ENCODE peak calls at places on chromosomes 13 and 19, in nine cellular contexts. Z is right lobe of liver; F is AG09319; U is GM06990; M is IMR-90; N is mesothelial cell of epicardium; W is B cell; O is cardiac muscle cell; I is CD4-positive, alpha-beta T cell. H is an unnamed sample.

GRCh38 chr13:29861694-29862110 is 11.3 kb upstream of the UBL3 start:
- DNase-seq in Z (no peak), F (no peak), U (no peak), M (peak), N (no peak), W (no peak), O (no peak), I (no peak), H (no peak)

GRCh38 chr19:7159105-7159933 is 89.8 kb downstream of the ZNF557 start:
- DNase-seq in Z (no peak), F (no peak), U (no peak), M (peak), N (no peak), W (no peak), O (peak), I (no peak), H (no peak)

GRCh38 chr13:45950343-45950995 is 98.9 kb upstream of the SIAH3 start:
- DNase-seq in Z (no peak), F (no peak), U (no peak), M (peak), N (no peak), W (no peak), O (no peak), I (no peak), H (no peak)

GRCh38 chr19:41299755-41300089 is 10.2 kb upstream of the CCDC97 start:
- DNase-seq in Z (no peak), F (no peak), U (no peak), M (peak), N (no peak), W (no peak), O (peak), I (peak), H (no peak)

GRCh38 chr13:51887441-51887840 is 25.7 kb downstream of the CCDC70 start:
- DNase-seq in Z (no peak), F (no peak), U (no peak), M (no peak), N (no peak), W (no peak), O (no peak), I (no peak), H (no peak)

GRCh38 chr13:78604782-78605611 is 1.6 kb upstream of the POU4F1 start:
- DNase-seq in Z (no peak), F (no peak), U (no peak), M (peak), N (no peak), W (no peak), O (no peak), I (no peak), H (no peak)

GRCh38 chr13:111384441-111385181 is 64.2 kb downstream of the TEX29 start:
- DNase-seq in Z (no peak), F (no peak), U (no peak), M (no peak), N (no peak), W (no peak), O (no peak), I (no peak), H (no peak)

GRCh38 chr19:6064016-6064702 is 46.1 kb downstream of the RFX2 start:
- DNase-seq in Z (no peak), F (no peak), U (no peak), M (no peak), N (no peak), W (no peak), O (no peak), I (no peak), H (no peak)

GRCh38 chr19:10644351-10645007 is 9.7 kb upstream of the ILF3 start:
- DNase-seq in Z (peak), F (peak), U (peak), M (peak), N (peak), W (peak), O (peak), I (peak), H (peak)

GRCh38 chr13:52599853-52600603 is 42.2 kb upstream of the HNRNPA1L2 start:
- DNase-seq in Z (peak), F (no peak), U (peak), M (peak), N (peak), W (peak), O (peak), I (no peak), H (peak)

GRCh38 chr19:38862321-38863059 is 12.7 kb upstream of the HNRNPL start:
- DNase-seq in Z (no peak), F (no peak), U (no peak), M (no peak), N (no peak), W (no peak), O (no peak), I (no peak), H (no peak)

GRCh38 chr19:5345895-5346386 is 5.3 kb upstream of the PTPRS start:
- DNase-seq in Z (no peak), F (no peak), U (no peak), M (peak), N (no peak), W (no peak), O (no peak), I (no peak), H (no peak)

GRCh38 chr13:75458696-75459422 is 23.1 kb downstream of the TBC1D4 start:
- DNase-seq in Z (peak), F (no peak), U (peak), M (no peak), N (no peak), W (no peak), O (no peak), I (no peak), H (peak)

GRCh38 chr19:14366529-14366928 is 14.7 kb upstream of the ADGRE5 start:
- DNase-seq in Z (peak), F (no peak), U (peak), M (peak), N (peak), W (peak), O (peak), I (peak), H (peak)

GRCh38 chr13:112790735-112791641 is 101.2 kb downstream of the ATP11A start:
- DNase-seq in Z (no peak), F (no peak), U (no peak), M (peak), N (no peak), W (no peak), O (no peak), I (no peak), H (no peak)

GRCh38 chr13:65926750-65927171 is 1303.4 kb downstream of the PCDH9 start:
- DNase-seq in Z (peak), F (no peak), U (no peak), M (no peak), N (no peak), W (no peak), O (peak), I (no peak), H (peak)

DNA sequence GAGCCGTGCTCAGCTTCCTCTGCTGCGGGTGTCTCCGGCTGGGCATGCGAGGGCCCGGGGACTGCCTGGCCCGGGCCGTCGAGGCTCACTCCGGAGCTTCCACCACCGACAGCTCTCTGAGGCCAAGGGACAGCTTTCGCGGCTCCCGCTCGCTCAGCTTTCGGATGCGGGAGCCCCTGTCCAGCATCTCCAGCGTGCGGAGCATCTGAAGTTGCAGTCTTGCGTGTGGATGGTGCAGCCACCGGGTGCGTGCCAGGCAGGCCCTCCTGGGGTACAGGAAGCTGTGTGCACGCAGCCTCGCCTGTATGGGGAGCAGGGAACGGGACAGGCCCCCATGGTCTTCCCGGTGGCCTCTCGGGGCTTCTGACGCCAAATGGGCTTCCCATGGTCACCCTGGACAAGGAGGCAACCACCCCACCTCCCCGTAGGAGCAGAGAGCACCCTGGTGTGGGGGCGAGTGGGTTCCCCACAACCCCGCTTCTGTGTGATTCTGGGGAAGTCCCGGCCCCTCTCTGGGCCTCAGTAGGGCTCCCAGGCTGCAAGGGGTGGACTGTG is 1.2 kb downstream of the S1PR4 start:
- DNase-seq in Z (no peak), F (no peak), U (peak), M (no peak), N (no peak), W (peak), O (no peak), I (peak), H (no peak)
- TF ChIP-seq CTCF in Z (no peak), F (no peak), U (no peak), M (no peak), N (no peak), W (no peak), O (no peak), I (no peak), H (no peak)

GRCh38 chr19:17441241-17442135 is 7.0 kb downstream of the TMEM221 start:
- DNase-seq in Z (no peak), F (no peak), U (no peak), M (no peak), N (no peak), W (peak), O (peak), I (peak), H (peak)
- TF ChIP-seq CTCF in Z (peak), F (peak), U (peak), M (peak), N (no peak), W (peak), O (peak), I (peak), H (no peak)

DNA sequence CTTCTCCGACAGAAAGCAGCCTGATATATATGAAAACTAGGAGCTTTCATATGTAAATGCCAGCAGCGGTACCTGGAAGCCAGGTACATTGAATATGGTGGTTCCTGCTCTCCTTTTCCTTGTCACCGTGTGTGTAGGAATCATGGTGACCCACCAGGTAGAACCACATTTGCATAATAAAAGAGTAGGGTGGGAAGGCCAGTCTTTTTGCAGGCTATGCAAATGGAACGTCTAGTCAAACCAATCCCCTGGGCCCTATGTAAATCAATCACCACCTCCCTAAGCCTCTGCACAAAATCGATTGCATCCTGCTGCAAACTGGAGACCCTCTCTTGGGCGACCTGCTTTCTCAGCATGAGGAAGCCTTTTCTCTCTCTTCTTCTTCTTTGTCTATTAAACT is 22.2 kb upstream of the ZNF181 start:
- DNase-seq in Z (no peak), F (no peak), U (no peak), M (no peak), N (no peak), W (no peak), O (no peak), I (no peak), H (no peak)
- TF ChIP-seq CTCF in Z (no peak), F (no peak), U (no peak), M (no peak), N (no peak), W (no peak), O (no peak), I (no peak), H (no peak)

GRCh38 chr13:94595943-94596574 is at the start of gene TGDS:
- DNase-seq in Z (peak), F (peak), U (peak), M (peak), N (peak), W (peak), O (peak), I (peak), H (peak)
- TF ChIP-seq CTCF in Z (peak), F (no peak), U (no peak), M (no peak), N (no peak), W (no peak), O (no peak), I (no peak), H (no peak)

GRCh38 chr13:73754241-73754640 is 380.0 kb downstream of the KLF12 start:
- DNase-seq in Z (no peak), F (no peak), U (no peak), M (no peak), N (no peak), W (no peak), O (no peak), I (no peak), H (no peak)
- TF ChIP-seq CTCF in Z (no peak), F (no peak), U (no peak), M (no peak), N (no peak), W (no peak), O (no peak), I (no peak), H (no peak)

GRCh38 chr19:8307400-8307964 is 676 bp downstream of the CD320 start:
- DNase-seq in Z (no peak), F (no peak), U (no peak), M (no peak), N (no peak), W (peak), O (no peak), I (no peak), H (peak)
- TF ChIP-seq CTCF in Z (no peak), F (no peak), U (no peak), M (no peak), N (no peak), W (no peak), O (no peak), I (no peak), H (no peak)

GRCh38 chr19:53879145-53880037 is 2.6 kb upstream of the PRKCG start:
- DNase-seq in Z (peak), F (peak), U (peak), M (peak), N (peak), W (peak), O (peak), I (peak), H (peak)
- TF ChIP-seq CTCF in Z (no peak), F (no peak), U (no peak), M (no peak), N (no peak), W (no peak), O (no peak), I (no peak), H (no peak)

H was measured in endothelial cell.